ENCODE peak calls at places on chromosomes 4 and X, in seven cellular contexts. I, V, U, C, K, R and J are unnamed samples.
A peak's percentile ranks its signal among the peaks of the same experiment; 100 is the strongest.

GRCh38 chrX:154900323-154900722 is 14.2 kb downstream of the F8A1 start:
- DNase-seq in K (no peak), U (no peak), V (no peak), C (no peak), I (no peak), R (no peak), J (no peak)

GRCh38 chr4:76689079-76689817 is 208.7 kb downstream of the SOWAHB start:
- DNase-seq in C (no peak), V (peak; percentile 31), I (peak; percentile 28), R (no peak), K (peak; percentile 78), U (no peak), J (peak; percentile 18)

GRCh38 chr4:8472166-8472688 is 31.6 kb downstream of the TRMT44 start:
- DNase-seq in V (no peak), C (no peak), K (no peak), U (no peak), R (no peak), I (no peak), J (no peak)

GRCh38 chr4:158211288-158211687 is 1.0 kb downstream of the TMEM144 start:
- DNase-seq in V (peak; percentile 18), I (no peak), R (peak; percentile 37), C (no peak), K (no peak), U (no peak), J (no peak)

GRCh38 chr4:107843394-107843793 is 18.7 kb downstream of the SGMS2 start:
- DNase-seq in K (no peak), C (no peak), I (no peak), U (no peak), V (no peak), R (peak; percentile 37), J (no peak)

GRCh38 chr4:77177196-77177595 is 20.2 kb downstream of the CCNG2 start:
- DNase-seq in C (no peak), U (no peak), R (no peak), K (no peak), V (no peak), I (no peak), J (no peak)

GRCh38 chrX:116384406-116384805 is 52.0 kb upstream of the SLC6A14 start:
- DNase-seq in K (no peak), V (peak; percentile 3), I (peak; percentile 0), R (no peak), U (no peak), C (no peak), J (no peak)

GRCh38 chr4:118734491-118735205 is 49.5 kb downstream of the METTL14 start:
- DNase-seq in C (no peak), V (no peak), K (no peak), I (no peak), R (no peak), U (no peak), J (no peak)

GRCh38 chrX:135477576-135477975 is 42.9 kb upstream of the INTS6L start:
- DNase-seq in C (no peak), U (peak; percentile 28), R (peak; percentile 33), K (no peak), V (peak; percentile 59), I (peak; percentile 49), J (peak; percentile 29)

GRCh38 chrX:128057421-128057820 is 5.2 kb upstream of the ACTRT1 start:
- DNase-seq in I (no peak), R (no peak), V (no peak), K (no peak), U (no peak), C (no peak), J (no peak)

GRCh38 chr4:1608196-1608820 is 75.8 kb downstream of the FAM53A start:
- DNase-seq in U (no peak), I (no peak), R (no peak), V (no peak), C (no peak), K (no peak), J (no peak)

GRCh38 chr4:110737931-110738330 is 115.1 kb upstream of the PITX2 start:
- DNase-seq in U (no peak), V (no peak), C (no peak), K (no peak), R (no peak), I (no peak), J (no peak)

GRCh38 chrX:50812995-50813842 is 775 bp downstream of the SHROOM4 start:
- DNase-seq in V (peak; percentile 13), I (peak; percentile 46), R (no peak), U (no peak), C (no peak), K (peak; percentile 55), J (no peak)

GRCh38 chrX:130246084-130246483 is 22.6 kb downstream of the ZNF280C start:
- DNase-seq in V (no peak), C (no peak), I (no peak), U (no peak), R (no peak), K (no peak), J (no peak)

GRCh38 chrX:13305091-13305490 is 14.8 kb downstream of the ATXN3L start:
- DNase-seq in K (no peak), U (no peak), R (no peak), C (no peak), I (no peak), V (no peak), J (no peak)
- TF ChIP-seq CEBPB in K (no peak), U (no peak), R (no peak), C (no peak), I (no peak), V (no peak), J (no peak)

GRCh38 chrX:119288890-119289393 is 52.9 kb downstream of the PGRMC1 start:
- DNase-seq in U (no peak), R (no peak), K (no peak), V (no peak), I (no peak), C (no peak), J (no peak)

GRCh38 chrX:119292445-119292844 is 56.4 kb downstream of the PGRMC1 start:
- DNase-seq in C (no peak), K (no peak), V (peak; percentile 34), I (no peak), U (no peak), R (no peak), J (no peak)
- TF ChIP-seq RAD21 in C (no peak), K (peak; percentile 50), V (no peak), I (no peak), U (no peak), R (no peak), J (peak; percentile 38)

GRCh38 chr4:184756399-184756798 is 22.5 kb upstream of the CENPU start:
- DNase-seq in U (no peak), K (no peak), V (no peak), C (no peak), R (no peak), I (peak; percentile 47), J (no peak)
- TF ChIP-seq CEBPB in U (no peak), K (no peak), V (no peak), C (no peak), R (no peak), I (peak; percentile 21), J (no peak)

DNA sequence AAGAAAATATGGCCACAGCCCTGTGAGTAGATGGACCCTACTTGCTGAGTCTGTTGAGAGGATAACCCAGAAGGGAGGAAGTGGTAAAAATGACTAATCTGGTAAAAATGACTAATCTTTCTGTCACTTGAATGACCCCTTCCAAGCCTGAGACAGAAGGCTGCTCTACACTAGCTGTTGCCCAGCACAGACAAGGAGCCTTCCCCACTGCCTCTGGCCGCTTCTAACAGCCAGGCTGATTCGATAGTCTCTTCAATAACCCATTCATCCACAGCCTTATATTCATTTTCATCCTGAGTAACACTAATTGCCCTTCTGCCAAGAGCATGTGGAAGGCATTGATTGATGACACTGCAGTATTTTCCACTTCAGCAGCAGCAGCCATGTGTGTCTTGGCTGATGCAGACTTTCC is 18.4 kb downstream of the MAGEB17 start:
- DNase-seq in I (peak; percentile 88), C (peak; percentile 27), R (no peak), K (no peak), U (peak; percentile 11), V (peak; percentile 39), J (peak; percentile 54)
- TF ChIP-seq RAD21 in I (no peak), C (no peak), R (no peak), K (no peak), U (no peak), V (no peak), J (peak; percentile 7)

GRCh38 chr4:80189956-80190671 is 7.2 kb upstream of the PRDM8 start:
- DNase-seq in R (no peak), I (peak; percentile 68), U (no peak), K (peak; percentile 82), V (no peak), C (no peak), J (no peak)
- TF ChIP-seq CEBPB in R (no peak), I (no peak), U (no peak), K (no peak), V (no peak), C (no peak), J (no peak)

DNA sequence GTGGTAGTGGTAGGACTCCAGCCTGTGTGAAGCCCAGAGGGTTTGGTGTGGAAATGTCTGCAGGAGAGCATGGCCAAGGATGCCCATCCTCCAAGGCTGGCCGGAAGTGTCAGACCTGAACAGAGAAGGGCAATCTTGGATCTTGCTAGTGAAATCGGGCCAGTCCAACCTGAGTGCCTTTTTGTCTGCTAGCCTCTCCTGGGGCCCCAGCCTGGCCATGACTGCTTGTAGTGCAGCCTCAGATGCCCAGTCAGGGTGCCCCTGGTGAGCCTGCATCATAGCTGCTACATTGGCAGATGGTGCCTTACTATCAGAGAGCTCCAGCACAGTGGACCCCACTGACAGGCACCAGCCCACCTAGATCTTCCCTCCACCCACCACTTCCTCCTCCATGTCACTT is 99.3 kb upstream of the PCDH18 start:
- DNase-seq in R (no peak), C (no peak), V (no peak), I (no peak), K (no peak), U (no peak), J (no peak)
- TF ChIP-seq RAD21 in R (no peak), C (no peak), V (no peak), I (no peak), K (no peak), U (no peak), J (no peak)

GRCh38 chr4:142741995-142742394 is 104.1 kb downstream of the INPP4B start:
- DNase-seq in I (no peak), C (no peak), K (no peak), R (no peak), U (no peak), V (no peak), J (no peak)
- TF ChIP-seq CEBPB in I (no peak), C (no peak), K (no peak), R (no peak), U (no peak), V (no peak), J (no peak)

GRCh38 chr4:3529363-3529762 is 2.9 kb downstream of the LRPAP1 start:
- DNase-seq in K (no peak), R (no peak), C (no peak), U (no peak), I (no peak), V (no peak), J (no peak)
- TF ChIP-seq RAD21 in K (no peak), R (no peak), C (no peak), U (no peak), I (no peak), V (no peak), J (no peak)